ENCODE peak calls at places on chromosome 12, in five cellular contexts. X is activated T-helper 1 cell treated with anti-CD3 and anti-CD28 coated beads, Interleukin-12 subunit alpha, Interleukin-12 subunit beta, Interleukin-2, Interleukin-4 antibody, amounts not matched to agents 30 ng/mL and 10 ng/mL and 1 ng/mL, durations not matched to agents 14 hours and 24 hours and 36 hours; O is DMS 273 treated with DMSO at 0.1 percent for 48 hours; L is neuronal stem cell; E is adipocyte. P is an unnamed sample.

GRCh38 chr12:49552014-49552413 is 13.2 kb downstream of the KCNH3 start:
- DNase-seq in X (no peak), E (peak), L (no peak), O (no peak), P (no peak)

GRCh38 chr12:75505706-75506312 is 5.6 kb downstream of the KRR1 start:
- DNase-seq in L (no peak), X (no peak), O (no peak), E (peak), P (peak)

GRCh38 chr12:64104376-64104775 is 117.7 kb downstream of the KICS2 start:
- DNase-seq in O (no peak), E (peak), L (no peak), X (no peak), P (no peak)

GRCh38 chr12:125124320-125124966 is 59.2 kb downstream of the AACS start:
- DNase-seq in O (no peak), X (no peak), L (no peak), E (no peak), P (no peak)

GRCh38 chr12:27233814-27234213 is 10.3 kb upstream of the STK38L start:
- DNase-seq in O (no peak), E (no peak), X (no peak), L (no peak), P (no peak)

GRCh38 chr12:6193853-6194815 is 6.1 kb upstream of the CD9 start:
- DNase-seq in E (no peak), O (no peak), X (no peak), L (no peak), P (no peak)

GRCh38 chr12:31922341-31923062 is 36.7 kb upstream of the RESF1 start:
- DNase-seq in L (no peak), X (no peak), O (no peak), E (no peak), P (peak)

GRCh38 chr12:90124289-90124688 is 415.7 kb upstream of the ATP2B1 start:
- DNase-seq in X (no peak), E (peak), O (no peak), L (no peak), P (no peak)

GRCh38 chr12:127214196-127214595 is 1052.8 kb upstream of the TMEM132C start:
- DNase-seq in L (no peak), E (no peak), X (no peak), O (no peak), P (no peak)

GRCh38 chr12:2179953-2180736 is 127.4 kb downstream of the CACNA1C start:
- DNase-seq in E (peak), L (no peak), O (no peak), X (no peak), P (peak)

GRCh38 chr12:10165421-10165820 is 6.5 kb downstream of the OLR1 start:
- DNase-seq in O (no peak), X (no peak), E (no peak), L (no peak), P (no peak)

GRCh38 chr12:125188912-125189881 is 124.0 kb downstream of the AACS start:
- DNase-seq in L (no peak), X (no peak), O (no peak), E (no peak), P (no peak)

GRCh38 chr12:4431436-4431835 is 14.2 kb downstream of the FGF6 start:
- DNase-seq in X (no peak), E (no peak), O (no peak), L (no peak), P (no peak)